ENCODE peak calls at places on chromosomes 1 and 21, in six cellular contexts. A is stimulated activated CD8-positive, alpha-beta memory T cell treated with anti-CD3 and anti-CD28 coated beads, Interleukin-12 subunit alpha, Interleukin-12 subunit beta, amount 100 ng/mL, for 4 hours; W is posterior vena cava; E is left colon; U is COR-L47; B is HuH-7.5. O is an unnamed sample.

GRCh38 chr1:208917281-208917680 is 666.2 kb upstream of the CAMK1G start:
- DNase-seq in A (no peak), W (no peak), E (no peak), U (no peak), B (no peak), O (no peak)

GRCh38 chr21:42653492-42654061 is at the start of gene PDE9A:
- DNase-seq in A (no peak), W (peak), E (peak), U (peak), B (peak), O (peak)

GRCh38 chr1:151494741-151495281 is 16.4 kb upstream of the CGN start:
- DNase-seq in A (no peak), W (no peak), E (no peak), U (peak), B (no peak), O (no peak)

GRCh38 chr1:68111804-68112436 is 61.5 kb upstream of the DIRAS3 start:
- DNase-seq in A (no peak), W (peak), E (peak), U (peak), B (no peak), O (no peak)

GRCh38 chr1:66048011-66048410 is 255.3 kb downstream of the PDE4B start:
- DNase-seq in A (no peak), W (no peak), E (no peak), U (no peak), B (no peak), O (no peak)

GRCh38 chr1:60427701-60428100 is 354.1 kb upstream of the C1orf87 start:
- DNase-seq in A (no peak), W (no peak), E (no peak), U (peak), B (no peak), O (no peak)

GRCh38 chr1:3631865-3632264 is 7.0 kb downstream of the TPRG1L start:
- DNase-seq in A (no peak), W (no peak), E (no peak), U (no peak), B (no peak), O (no peak)

GRCh38 chr1:14944471-14944981 is 209.0 kb upstream of the TMEM51 start:
- DNase-seq in A (no peak), W (no peak), E (no peak), U (no peak), B (no peak), O (peak)

GRCh38 chr1:25486602-25487001 is 55.9 kb downstream of the MACO1 start:
- DNase-seq in A (no peak), W (no peak), E (no peak), U (no peak), B (no peak), O (no peak)

GRCh38 chr1:46401514-46401913 is 7.4 kb downstream of the FAAH start:
- DNase-seq in A (no peak), W (no peak), E (no peak), U (no peak), B (no peak), O (no peak)

GRCh38 chr1:18414321-18414720 is 66.4 kb upstream of the KLHDC7A start:
- DNase-seq in A (no peak), W (no peak), E (no peak), U (no peak), B (no peak), O (no peak)

GRCh38 chr1:25502957-25503356 is 40.4 kb upstream of the LDLRAP1 start:
- DNase-seq in A (no peak), W (no peak), E (no peak), U (no peak), B (no peak), O (no peak)

GRCh38 chr1:29195875-29196274 is 14.2 kb upstream of the SRSF4 start:
- DNase-seq in A (no peak), W (no peak), E (no peak), U (no peak), B (no peak), O (no peak)

GRCh38 chr1:104765115-104765514 is 1015.4 kb downstream of the AMY1C start:
- DNase-seq in A (no peak), W (no peak), E (no peak), U (no peak), B (no peak), O (no peak)

GRCh38 chr1:117534995-117535467 is 70.8 kb upstream of the TENT5C start:
- DNase-seq in A (peak), W (no peak), E (peak), U (peak), B (peak), O (peak)